ENCODE peak calls at places on chromosomes 7 and 10, in four cellular contexts. One of them, this sample, is unnamed.

GRCh38 chr10:34415039-34415438 is 400.1 kb downstream of the PARD3 start:
- DNase-seq in T-cell: no peak
- DNase-seq in Calu3: no peak
- DNase-seq in AML-193: no peak
- DNase-seq in this sample: no peak

GRCh38 chr7:7920481-7920880 is 48.1 kb upstream of the GLCCI1 start:
- DNase-seq in T-cell: no peak
- DNase-seq in Calu3: no peak
- DNase-seq in AML-193: no peak
- DNase-seq in this sample: no peak

GRCh38 chr7:121016976-121017375 is 28.5 kb downstream of the CPED1 start:
- DNase-seq in T-cell: no peak
- DNase-seq in Calu3: no peak
- DNase-seq in AML-193: no peak
- DNase-seq in this sample: no peak

GRCh38 chr7:126210707-126211106 is 1042.0 kb downstream of the GRM8 start:
- DNase-seq in T-cell: no peak
- DNase-seq in Calu3: no peak
- DNase-seq in AML-193: no peak
- DNase-seq in this sample: no peak

GRCh38 chr7:68121655-68122054 is 1125.0 kb downstream of the TYW1 start:
- DNase-seq in T-cell: no peak
- DNase-seq in Calu3: no peak
- DNase-seq in AML-193: no peak
- DNase-seq in this sample: no peak

GRCh38 chr10:5071411-5072198 is 22.6 kb upstream of the AKR1C3 start:
- DNase-seq in T-cell: no peak
- DNase-seq in Calu3: peak; percentile 65
- DNase-seq in AML-193: no peak
- DNase-seq in this sample: no peak

GRCh38 chr10:24467094-24467493 is 256.6 kb downstream of the ARHGAP21 start:
- DNase-seq in T-cell: no peak
- DNase-seq in Calu3: no peak
- DNase-seq in AML-193: peak; percentile 17
- DNase-seq in this sample: no peak

GRCh38 chr10:78727728-78728127 is 341.0 kb upstream of the ZMIZ1 start:
- DNase-seq in T-cell: no peak
- DNase-seq in Calu3: no peak
- DNase-seq in AML-193: no peak
- DNase-seq in this sample: no peak

GRCh38 chr10:133318494-133319127 is 9.9 kb downstream of the ZNF511 start:
- DNase-seq in T-cell: peak; percentile 49
- DNase-seq in Calu3: peak; percentile 67
- DNase-seq in AML-193: peak; percentile 59
- DNase-seq in this sample: peak; percentile 65

GRCh38 chr7:29606830-29607229 is 43.2 kb downstream of the PRR15 start:
- DNase-seq in T-cell: no peak
- DNase-seq in Calu3: no peak
- DNase-seq in AML-193: no peak
- DNase-seq in this sample: no peak

GRCh38 chr10:90644165-90644564 is 213.7 kb downstream of the HTR7 start:
- DNase-seq in T-cell: no peak
- DNase-seq in Calu3: no peak
- DNase-seq in AML-193: no peak
- DNase-seq in this sample: no peak

GRCh38 chr7:42972703-42973500 is 40.7 kb downstream of the MRPL32 start:
- DNase-seq in T-cell: no peak
- DNase-seq in Calu3: no peak
- DNase-seq in AML-193: no peak
- DNase-seq in this sample: no peak

GRCh38 chr7:70638381-70639128 is 493.4 kb upstream of the GALNT17 start:
- DNase-seq in T-cell: no peak
- DNase-seq in Calu3: no peak
- DNase-seq in AML-193: no peak
- DNase-seq in this sample: no peak

GRCh38 chr7:1668932-1669485 is 1.1 kb upstream of the ELFN1 start:
- DNase-seq in T-cell: no peak
- DNase-seq in Calu3: no peak
- DNase-seq in AML-193: no peak
- DNase-seq in this sample: no peak

GRCh38 chr7:95430864-95431263 is 4.0 kb downstream of the PON2 start:
- DNase-seq in T-cell: no peak
- DNase-seq in Calu3: peak; percentile 14
- DNase-seq in AML-193: no peak
- DNase-seq in this sample: no peak

GRCh38 chr10:90859321-90859751 is 1.5 kb upstream of the HTR7 start:
- DNase-seq in T-cell: no peak
- DNase-seq in Calu3: no peak
- DNase-seq in AML-193: peak; percentile 61
- DNase-seq in this sample: no peak

GRCh38 chr7:93819699-93820098 is 70.9 kb downstream of the TFPI2 start:
- DNase-seq in T-cell: no peak
- DNase-seq in Calu3: no peak
- DNase-seq in AML-193: no peak
- DNase-seq in this sample: no peak

GRCh38 chr7:100130608-100131453 is 4.1 kb downstream of the MBLAC1 start:
- DNase-seq in T-cell: peak; percentile 80
- DNase-seq in Calu3: peak; percentile 73
- DNase-seq in AML-193: peak; percentile 21
- DNase-seq in this sample: peak; percentile 89

GRCh38 chr10:31961675-31962074 is 33.0 kb upstream of the ARHGAP12 start:
- DNase-seq in T-cell: no peak
- DNase-seq in Calu3: no peak
- DNase-seq in AML-193: peak; percentile 89
- DNase-seq in this sample: no peak

GRCh38 chr10:28139138-28139537 is 140.3 kb upstream of the ODAD2 start:
- DNase-seq in T-cell: no peak
- DNase-seq in Calu3: no peak
- DNase-seq in AML-193: no peak
- DNase-seq in this sample: no peak

GRCh38 chr7:79664884-79665676 is 211.6 kb upstream of the MAGI2 start:
- DNase-seq in T-cell: no peak
- DNase-seq in Calu3: no peak
- DNase-seq in AML-193: no peak
- DNase-seq in this sample: no peak

GRCh38 chr7:2008101-2008935 is 224.4 kb downstream of the MAD1L1 start:
- DNase-seq in T-cell: no peak
- DNase-seq in Calu3: no peak
- DNase-seq in AML-193: no peak
- DNase-seq in this sample: no peak

GRCh38 chr7:6261699-6262098 is 10.7 kb downstream of the CYTH3 start:
- DNase-seq in T-cell: no peak
- DNase-seq in Calu3: no peak
- DNase-seq in AML-193: no peak
- DNase-seq in this sample: no peak

GRCh38 chr7:148501707-148502139 is 88.8 kb upstream of the C7orf33 start:
- DNase-seq in T-cell: no peak
- DNase-seq in Calu3: peak; percentile 38
- DNase-seq in AML-193: no peak
- DNase-seq in this sample: no peak

GRCh38 chr10:13272164-13272571 is 27.7 kb downstream of the PHYH start:
- DNase-seq in T-cell: no peak
- DNase-seq in Calu3: no peak
- DNase-seq in AML-193: no peak
- DNase-seq in this sample: no peak

GRCh38 chr7:45888185-45888992 is at the start of gene IGFBP1:
- DNase-seq in T-cell: no peak
- DNase-seq in Calu3: peak; percentile 68
- DNase-seq in AML-193: no peak
- DNase-seq in this sample: no peak

GRCh38 chr10:132614431-132615341 is 77.1 kb downstream of the INPP5A start:
- DNase-seq in T-cell: no peak
- DNase-seq in Calu3: no peak
- DNase-seq in AML-193: no peak
- DNase-seq in this sample: no peak

GRCh38 chr10:24723788-24724380 is at the start of gene ARHGAP21:
- DNase-seq in T-cell: peak; percentile 10
- DNase-seq in Calu3: peak; percentile 46
- DNase-seq in AML-193: no peak
- DNase-seq in this sample: peak; percentile 25

GRCh38 chr10:13775786-13776780 is 189.3 kb downstream of the PRPF18 start:
- DNase-seq in T-cell: no peak
- DNase-seq in Calu3: no peak
- DNase-seq in AML-193: no peak
- DNase-seq in this sample: no peak

GRCh38 chr7:107075863-107076574 is 31.5 kb downstream of the PRKAR2B start:
- DNase-seq in T-cell: no peak
- DNase-seq in Calu3: no peak
- DNase-seq in AML-193: no peak
- DNase-seq in this sample: no peak

GRCh38 chr7:53101026-53101425 is 65.6 kb downstream of the POM121L12 start:
- DNase-seq in T-cell: no peak
- DNase-seq in Calu3: no peak
- DNase-seq in AML-193: no peak
- DNase-seq in this sample: no peak

GRCh38 chr7:20797174-20798080 is 10.7 kb upstream of the SP8 start:
- DNase-seq in T-cell: no peak
- DNase-seq in Calu3: no peak
- DNase-seq in AML-193: no peak
- DNase-seq in this sample: no peak

GRCh38 chr10:116620423-116621400 is at the start of gene PNLIPRP2:
- DNase-seq in T-cell: no peak
- DNase-seq in Calu3: no peak
- DNase-seq in AML-193: no peak
- DNase-seq in this sample: no peak

This sample was measured in T-helper 9 cell.